ENCODE peak calls at places on chromosomes 6 and 20, in eight cellular contexts. C is fibroblast of lung; E is stimulated activated CD8-positive, alpha-beta memory T cell treated with anti-CD3 and anti-CD28 coated beads, Interleukin-7, amount 100 ng/mL, for 1 hour; X is T-helper 17 cell; T is H7; G is effector memory CD8-positive, alpha-beta T cell; Z is HEK293T; P is tibial artery. L is an unnamed sample.

GRCh38 chr6:160974304-160974771 is 17.2 kb upstream of the MAP3K4 start:
- DNase-seq in T (no peak), C (peak), G (no peak), P (peak), E (no peak), X (no peak), Z (no peak), L (no peak)

GRCh38 chr20:31593221-31594001 is 11.7 kb upstream of the ID1 start:
- DNase-seq in P (no peak), Z (no peak), G (no peak), T (peak), X (no peak), E (no peak), C (peak), L (no peak)

GRCh38 chr20:51661609-51662178 is 106.5 kb downstream of the ATP9A start:
- DNase-seq in C (peak), G (peak), E (no peak), X (no peak), P (no peak), Z (no peak), T (no peak), L (no peak)

GRCh38 chr6:142803027-142803426 is 141.9 kb downstream of the HIVEP2 start:
- DNase-seq in C (no peak), G (no peak), Z (no peak), T (no peak), E (no peak), X (no peak), P (no peak), L (no peak)

GRCh38 chr6:111657146-111657545 is 51.5 kb upstream of the TRAF3IP2 start:
- DNase-seq in E (no peak), T (no peak), G (no peak), X (no peak), P (no peak), C (peak), Z (no peak), L (no peak)

GRCh38 chr6:150517175-150517574 is 82.5 kb upstream of the PLEKHG1 start:
- DNase-seq in P (no peak), G (no peak), Z (no peak), T (no peak), X (no peak), E (no peak), C (peak), L (no peak)

GRCh38 chr6:161131367-161131766 is 139.8 kb downstream of the MAP3K4 start:
- DNase-seq in G (no peak), P (no peak), T (no peak), X (no peak), Z (no peak), C (no peak), E (no peak), L (no peak)

GRCh38 chr6:2807342-2808090 is 34.1 kb downstream of the SERPINB1 start:
- DNase-seq in Z (no peak), T (no peak), E (no peak), C (no peak), P (no peak), X (no peak), G (no peak), L (no peak)

GRCh38 chr6:126077810-126078791 is 91.8 kb downstream of the TRMT11 start:
- DNase-seq in G (no peak), C (no peak), E (no peak), X (no peak), P (no peak), Z (no peak), T (no peak), L (no peak)

GRCh38 chr6:111711989-111712388 is 106.3 kb upstream of the TRAF3IP2 start:
- DNase-seq in X (no peak), G (no peak), T (no peak), Z (no peak), P (no peak), E (no peak), C (no peak), L (no peak)

GRCh38 chr6:18746727-18747126 is 359.6 kb downstream of the RNF144B start:
- DNase-seq in T (no peak), G (no peak), E (no peak), C (no peak), Z (no peak), P (no peak), X (no peak), L (no peak)

GRCh38 chr6:14924126-14925024 is 321.5 kb upstream of the JARID2 start:
- DNase-seq in P (no peak), C (no peak), X (no peak), Z (no peak), E (no peak), G (no peak), T (peak), L (peak)

GRCh38 chr20:7694940-7695567 is 245.2 kb downstream of the HAO1 start:
- DNase-seq in C (peak), T (no peak), X (no peak), G (no peak), P (no peak), Z (no peak), E (no peak), L (no peak)

GRCh38 chr6:72787521-72788031 is 165.7 kb downstream of the KCNQ5 start:
- DNase-seq in G (no peak), X (no peak), T (peak), E (no peak), Z (no peak), P (no peak), C (peak), L (no peak)

GRCh38 chr20:32521780-32522524 is 63.2 kb downstream of the NOL4L start:
- DNase-seq in T (peak), E (peak), C (peak), X (peak), P (no peak), G (peak), Z (peak), L (peak)

GRCh38 chr20:672975-673604 is 2.5 kb downstream of the SCRT2 start:
- DNase-seq in X (no peak), T (peak), Z (peak), G (no peak), C (no peak), E (no peak), P (no peak), L (peak)

GRCh38 chr6:47094351-47094925 is 52.3 kb upstream of the ADGRF1 start:
- DNase-seq in G (no peak), X (no peak), E (no peak), Z (no peak), C (peak), T (no peak), P (no peak), L (no peak)

GRCh38 chr6:4336778-4337442 is 201.5 kb upstream of the ECI2 start:
- DNase-seq in T (no peak), X (no peak), C (no peak), P (no peak), G (no peak), Z (no peak), E (no peak), L (no peak)

GRCh38 chr20:9215539-9215938 is 146.7 kb downstream of the PLCB4 start:
- DNase-seq in Z (no peak), G (no peak), X (no peak), C (no peak), T (peak), E (no peak), P (no peak), L (no peak)

GRCh38 chr6:22062807-22063408 is 233.9 kb downstream of the PRL start:
- DNase-seq in T (no peak), X (no peak), E (no peak), P (no peak), C (no peak), G (no peak), Z (no peak), L (no peak)

GRCh38 chr20:38812182-38812581 is 6.7 kb downstream of the PPP1R16B start:
- DNase-seq in Z (no peak), P (no peak), E (no peak), T (no peak), G (no peak), C (no peak), X (no peak), L (no peak)

GRCh38 chr20:59784365-59785117 is 148.9 kb downstream of the SYCP2 start:
- DNase-seq in P (peak), G (no peak), C (no peak), Z (no peak), X (no peak), T (peak), E (no peak), L (no peak)

GRCh38 chr6:33014841-33015634 is 5.6 kb upstream of the HLA-DOA start:
- DNase-seq in C (peak), G (peak), Z (peak), E (no peak), X (no peak), P (no peak), T (peak), L (peak)

GRCh38 chr6:155889405-155889804 is 433.8 kb upstream of the NOX3 start:
- DNase-seq in E (no peak), Z (no peak), X (no peak), P (no peak), C (no peak), G (no peak), T (no peak), L (no peak)

GRCh38 chr6:38789256-38789655 is 74.1 kb downstream of the DNAH8 start:
- DNase-seq in P (no peak), E (no peak), T (no peak), G (no peak), C (no peak), X (no peak), Z (no peak), L (no peak)

GRCh38 chr6:83417880-83418663 is 12.8 kb downstream of the ME1 start:
- DNase-seq in P (no peak), X (no peak), G (no peak), E (no peak), C (peak), Z (peak), T (peak), L (no peak)

GRCh38 chr6:131982740-131983259 is 31.6 kb upstream of the CCN2 start:
- DNase-seq in E (no peak), P (no peak), X (no peak), G (no peak), C (peak), T (no peak), Z (no peak), L (no peak)

GRCh38 chr6:81865712-81866111 is 113.2 kb upstream of the TENT5A start:
- DNase-seq in G (no peak), Z (no peak), T (no peak), X (no peak), P (no peak), E (no peak), C (peak), L (no peak)

GRCh38 chr6:167705211-167705750 is 121.4 kb upstream of the AFDN start:
- DNase-seq in T (no peak), X (no peak), C (no peak), G (no peak), Z (no peak), E (no peak), P (no peak), L (no peak)

GRCh38 chr6:14975124-14975815 is 270.6 kb upstream of the JARID2 start:
- DNase-seq in G (no peak), C (peak), E (no peak), P (no peak), Z (no peak), T (peak), X (no peak), L (no peak)

GRCh38 chr6:144343736-144344428 is 58.7 kb downstream of the UTRN start:
- DNase-seq in X (no peak), C (no peak), E (no peak), T (no peak), G (peak), Z (no peak), P (no peak), L (no peak)

GRCh38 chr20:48298851-48299484 is 513.7 kb upstream of the SULF2 start:
- DNase-seq in G (no peak), X (no peak), C (peak), Z (no peak), E (no peak), P (no peak), T (no peak), L (peak)

GRCh38 chr6:168096271-168096764 is 17.3 kb upstream of the FRMD1 start:
- DNase-seq in E (no peak), G (no peak), T (peak), Z (no peak), C (no peak), X (no peak), P (no peak), L (no peak)

GRCh38 chr20:17948442-17948841 is 20.2 kb downstream of the SNX5 start:
- DNase-seq in G (no peak), Z (no peak), E (no peak), X (no peak), P (no peak), C (no peak), T (no peak), L (no peak)

GRCh38 chr20:46915580-46916243 is 21.1 kb downstream of the EYA2 start:
- DNase-seq in Z (no peak), X (no peak), T (no peak), E (no peak), P (no peak), G (no peak), C (no peak), L (no peak)

GRCh38 chr6:111687652-111688051 is 82.0 kb upstream of the TRAF3IP2 start:
- DNase-seq in X (no peak), G (no peak), Z (no peak), P (no peak), T (no peak), C (no peak), E (no peak), L (no peak)

L was measured in NCI-H1694.